ENCODE peak calls at places on chromosomes 13 and 19, in seven cellular contexts. P, O, M, X, V, Y and G are unnamed samples.

GRCh38 chr13:43664700-43665191 is 122.0 kb downstream of the ENOX1 start:
- DNase-seq in V (no peak), M (peak; percentile 75), P (peak; percentile 88), O (peak; percentile 57), X (peak; percentile 18), Y (peak; percentile 37), G (peak; percentile 24)

GRCh38 chr13:108005231-108005630 is 210.1 kb downstream of the LIG4 start:
- DNase-seq in V (no peak), M (no peak), X (no peak), O (no peak), Y (no peak), P (no peak), G (no peak)

GRCh38 chr19:958967-959685 is 25.0 kb upstream of the WDR18 start:
- DNase-seq in Y (no peak), P (no peak), X (no peak), M (peak; percentile 66), V (no peak), O (no peak), G (no peak)

GRCh38 chr13:114212096-114212495 is 22.6 kb upstream of the CDC16 start:
- DNase-seq in P (no peak), V (no peak), Y (no peak), M (peak; percentile 77), X (no peak), O (no peak), G (no peak)

GRCh38 chr19:15378529-15379082 is 981 bp downstream of the AKAP8 start:
- DNase-seq in M (peak; percentile 44), O (peak; percentile 77), X (peak; percentile 71), V (no peak), P (peak; percentile 21), Y (no peak), G (peak; percentile 59)

GRCh38 chr19:33497778-33498175 is 23.8 kb downstream of the PEPD start:
- DNase-seq in M (no peak), P (no peak), V (no peak), Y (no peak), O (no peak), X (no peak), G (no peak)

GRCh38 chr19:32675720-32676185 is at the start of gene RGS9BP:
- DNase-seq in V (peak; percentile 85), O (peak; percentile 77), X (peak; percentile 72), P (peak; percentile 73), M (peak; percentile 72), Y (peak; percentile 26), G (peak; percentile 85)

GRCh38 chr19:30799854-30800755 is 427.9 kb downstream of the ZNF536 start:
- DNase-seq in Y (no peak), X (peak; percentile 75), P (peak; percentile 72), O (peak; percentile 91), V (peak; percentile 34), M (no peak), G (no peak)

GRCh38 chr13:100234006-100234405 is 145.1 kb downstream of the PCCA start:
- DNase-seq in Y (no peak), P (no peak), M (no peak), X (no peak), O (no peak), V (no peak), G (peak; percentile 93)

GRCh38 chr19:18437481-18438330 is at the start of gene ISYNA1:
- DNase-seq in V (peak; percentile 69), O (peak; percentile 91), X (peak; percentile 75), Y (no peak), P (peak; percentile 76), M (no peak), G (peak; percentile 67)

GRCh38 chr13:30898721-30899188 is 7.3 kb upstream of the MEDAG start:
- DNase-seq in Y (peak; percentile 89), M (peak; percentile 99), P (no peak), V (peak; percentile 61), X (no peak), O (no peak), G (no peak)

GRCh38 chr13:45715351-45715750 is 13.2 kb downstream of the CBY2 start:
- DNase-seq in M (no peak), X (no peak), O (no peak), P (no peak), V (no peak), Y (no peak), G (no peak)

GRCh38 chr13:45714170-45714569 is 12.1 kb downstream of the CBY2 start:
- DNase-seq in M (no peak), V (no peak), Y (no peak), X (no peak), O (no peak), P (no peak), G (no peak)

GRCh38 chr13:45711952-45712351 is 9.8 kb downstream of the CBY2 start:
- DNase-seq in P (no peak), Y (no peak), X (no peak), V (no peak), O (no peak), M (no peak), G (no peak)

GRCh38 chr13:45713721-45714120 is 11.6 kb downstream of the CBY2 start:
- DNase-seq in V (no peak), M (no peak), P (no peak), X (no peak), O (no peak), Y (no peak), G (no peak)

GRCh38 chr13:45713106-45713690 is 11.1 kb downstream of the CBY2 start:
- DNase-seq in P (no peak), X (no peak), Y (no peak), V (no peak), O (no peak), M (no peak), G (no peak)
- TF ChIP-seq CTCF in P (no peak), X (no peak), Y (no peak), V (no peak), O (no peak), M (no peak), G (no peak)

DNA sequence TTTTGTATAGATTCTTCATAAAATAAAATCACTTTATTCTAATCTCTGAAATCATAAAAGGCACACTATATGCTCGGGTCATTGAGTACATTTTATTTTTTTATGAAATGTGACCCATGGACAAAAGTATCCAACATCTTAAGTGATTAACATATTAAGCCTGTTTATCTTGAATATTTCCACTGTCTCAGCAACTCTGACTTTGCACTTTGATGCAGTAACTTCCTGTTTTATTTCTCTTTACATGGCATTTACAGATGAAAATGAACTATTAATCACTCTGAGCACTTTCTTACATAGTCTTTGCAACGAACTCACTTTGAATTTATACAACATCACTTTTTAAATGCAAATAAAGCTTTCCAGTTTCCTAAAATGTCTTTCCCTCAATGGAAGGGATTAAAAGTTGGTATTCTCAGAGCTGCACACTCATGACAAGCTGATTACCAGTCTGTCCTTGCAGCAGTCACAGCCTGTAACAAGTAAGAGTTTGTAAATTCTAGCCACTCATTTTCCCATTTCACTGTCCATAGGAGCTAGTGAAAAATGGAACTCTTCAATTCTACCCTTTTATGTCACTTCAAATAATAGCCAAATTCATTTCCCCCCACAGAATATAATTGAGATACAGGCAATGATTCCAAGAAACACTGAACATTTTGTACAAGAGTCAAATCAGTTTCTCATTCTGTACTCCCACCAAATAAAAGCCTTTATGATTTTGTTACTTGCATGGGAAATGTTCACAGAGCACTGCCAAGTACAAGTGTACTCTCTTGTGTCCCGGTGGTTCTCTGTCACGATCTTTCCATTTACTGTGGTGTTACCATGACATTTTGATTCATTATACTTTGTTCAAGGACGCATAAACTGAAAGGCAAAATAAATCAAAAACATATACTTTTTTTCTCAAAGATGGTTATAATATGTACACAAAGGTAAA is 1968.9 kb downstream of the PCDH9 start:
- DNase-seq in M (no peak), V (no peak), Y (no peak), P (no peak), O (no peak), X (no peak), G (peak; percentile 26)
- H3K4me3 ChIP-seq in M (no peak overlapping the region), V (no peak overlapping the region), Y (no peak overlapping the region), P (no peak overlapping the region), O (no peak overlapping the region), X (no peak overlapping the region), G (peak overlapping the region; percentile 9)

GRCh38 chr19:19562665-19563347 is 24.7 kb downstream of the CILP2 start:
- DNase-seq in P (no peak), O (peak; percentile 69), Y (no peak), X (no peak), V (no peak), M (no peak), G (no peak)
- TF ChIP-seq CTCF in P (peak; percentile 49), O (peak; percentile 53), Y (no peak), X (no peak), V (no peak), M (no peak), G (peak; percentile 23)

DNA sequence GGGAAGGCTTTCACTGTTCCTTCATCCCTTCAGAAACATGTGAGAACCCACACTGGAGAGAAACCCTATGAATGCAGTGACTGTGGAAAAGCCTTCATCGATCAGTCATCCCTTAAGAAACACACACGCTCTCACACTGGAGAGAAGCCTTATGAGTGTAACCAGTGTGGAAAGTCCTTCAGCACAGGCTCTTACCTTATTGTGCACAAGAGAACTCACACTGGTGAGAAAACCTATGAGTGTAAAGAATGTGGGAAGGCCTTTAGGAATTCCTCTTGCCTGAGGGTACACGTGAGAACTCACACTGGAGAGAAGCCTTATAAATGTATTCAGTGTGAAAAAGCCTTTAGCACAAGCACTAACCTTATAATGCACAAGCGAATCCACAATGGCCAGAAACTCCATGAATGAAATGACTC is 18.6 kb downstream of the ZNF177 start:
- DNase-seq in V (no peak), Y (no peak), O (no peak), P (no peak), M (peak; percentile 3), X (no peak), G (no peak)
- H3K4me3 ChIP-seq in V (no peak overlapping the region), Y (no peak overlapping the region), O (peak overlapping the region; percentile 62), P (no peak overlapping the region), M (no peak overlapping the region), X (no peak overlapping the region), G (no peak overlapping the region)

GRCh38 chr13:44818428-44818827 is 170.8 kb downstream of the NUFIP1 start:
- DNase-seq in V (no peak), P (peak; percentile 46), M (peak; percentile 33), Y (no peak), X (peak; percentile 20), O (peak; percentile 69), G (peak; percentile 50)
- TF ChIP-seq CTCF in V (no peak), P (peak; percentile 53), M (peak; percentile 34), Y (peak; percentile 20), X (peak; percentile 21), O (peak; percentile 79), G (peak; percentile 44)

GRCh38 chr13:74825949-74826246 is 656.1 kb downstream of the TBC1D4 start:
- DNase-seq in P (no peak), X (no peak), O (no peak), V (no peak), Y (no peak), M (no peak), G (no peak)
- H3K4me3 ChIP-seq in P (no peak overlapping the region), X (no peak overlapping the region), O (no peak overlapping the region), V (no peak overlapping the region), Y (no peak overlapping the region), M (no peak overlapping the region), G (no peak overlapping the region)

GRCh38 chr13:23888658-23889597 is at the start of gene MIPEP:
- DNase-seq in P (peak; percentile 99), Y (peak; percentile 87), V (peak; percentile 92), O (peak; percentile 98), M (peak; percentile 93), X (peak; percentile 96), G (peak; percentile 98)
- TF ChIP-seq CTCF in P (peak; percentile 88), Y (peak; percentile 74), V (peak; percentile 96), O (peak; percentile 80), M (peak; percentile 69), X (peak; percentile 71), G (peak; percentile 88)